ENCODE peak calls at places on chromosomes 6 and 20, in six cellular contexts. V is neuronal stem cell, A is fibroblast of lung, U is GM23248, D is SK-N-SH, Z is H1. F is an unnamed sample.
A peak's percentile ranks its signal among the peaks of the same experiment; 100 is the strongest.

GRCh38 chr6:117272886-117273285 is 7.5 kb downstream of the VGLL2 start:
- DNase-seq in V (no peak), A (no peak), U (no peak), D (no peak), Z (no peak), F (no peak)

GRCh38 chr6:135411339-135411738 is 86.2 kb downstream of the AHI1 start:
- DNase-seq in V (no peak), A (no peak), U (peak; percentile 17), D (no peak), Z (no peak), F (no peak)

GRCh38 chr20:50216543-50217206 is 26.0 kb downstream of the CEBPB start:
- DNase-seq in V (no peak), A (no peak), U (no peak), D (no peak), Z (no peak), F (no peak)

GRCh38 chr6:50952092-50952932 is 133.6 kb downstream of the TFAP2B start:
- DNase-seq in V (no peak), A (no peak), U (no peak), D (no peak), Z (no peak), F (no peak)

GRCh38 chr6:16322666-16323312 is 84.4 kb downstream of the GMPR start:
- DNase-seq in V (no peak), A (peak; percentile 96), U (peak; percentile 79), D (no peak), Z (no peak), F (peak; percentile 53)

GRCh38 chr6:126919947-126920346 is 198.5 kb upstream of the RSPO3 start:
- DNase-seq in V (no peak), A (peak; percentile 95), U (peak; percentile 98), D (no peak), Z (no peak), F (no peak)

GRCh38 chr20:46237736-46238135 is 70.6 kb downstream of the CDH22 start:
- DNase-seq in V (no peak), A (no peak), U (no peak), D (no peak), Z (no peak), F (no peak)

GRCh38 chr6:44254957-44255808 is 2.1 kb downstream of the SLC35B2 start:
- DNase-seq in V (no peak), A (no peak), U (no peak), D (no peak), Z (peak; percentile 62), F (no peak)

GRCh38 chr20:57500235-57500634 is 24.7 kb downstream of the CTCFL start:
- DNase-seq in V (no peak), A (no peak), U (no peak), D (no peak), Z (no peak), F (no peak)

GRCh38 chr6:22737331-22737730 is 168.0 kb downstream of the HDGFL1 start:
- DNase-seq in V (peak; percentile 64), A (peak; percentile 70), U (peak; percentile 29), D (no peak), Z (peak; percentile 70), F (peak; percentile 31)

GRCh38 chr6:15510536-15511247 is 152.1 kb downstream of the DTNBP1 start:
- DNase-seq in V (no peak), A (no peak), U (no peak), D (no peak), Z (no peak), F (no peak)

DNA sequence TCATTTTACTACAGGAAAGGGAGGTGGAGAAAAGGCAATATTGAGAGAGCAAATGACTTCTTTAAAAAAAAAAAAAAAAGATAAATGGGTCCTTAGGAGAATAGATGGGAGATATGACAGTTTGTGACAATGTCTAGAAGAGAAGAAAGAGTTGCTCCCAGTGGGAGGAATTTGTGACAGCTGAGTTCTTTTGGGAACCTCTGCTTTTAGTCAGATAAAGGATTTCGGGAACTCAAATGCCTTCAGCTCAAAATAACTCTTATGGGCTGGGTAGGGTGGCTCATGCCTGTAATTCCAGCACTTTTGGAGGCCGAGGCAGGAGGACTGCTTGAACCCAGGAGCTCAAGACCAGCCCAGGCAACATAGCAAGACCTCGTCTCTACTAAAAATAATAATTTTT is 13.1 kb downstream of the TPD52L1 start:
- DNase-seq in V (no peak), A (no peak), U (no peak), D (no peak), Z (no peak), F (no peak)
- H3K27ac ChIP-seq in V (no peak overlapping the region), A (no peak overlapping the region), U (no peak overlapping the region), D (no peak overlapping the region), Z (no peak overlapping the region), F (no peak overlapping the region)

GRCh38 chr6:6458166-6458565 is 130.4 kb upstream of the LY86 start:
- DNase-seq in V (no peak), A (no peak), U (no peak), D (no peak), Z (no peak), F (no peak)

GRCh38 chr6:6453186-6453585 is 132.7 kb upstream of the F13A1 start:
- DNase-seq in V (no peak), A (no peak), U (no peak), D (no peak), Z (no peak), F (no peak)

GRCh38 chr6:6461138-6461537 is 127.4 kb upstream of the LY86 start:
- DNase-seq in V (no peak), A (no peak), U (peak; percentile 12), D (no peak), Z (no peak), F (no peak)

GRCh38 chr6:6452002-6452401 is 131.5 kb upstream of the F13A1 start:
- DNase-seq in V (no peak), A (no peak), U (no peak), D (no peak), Z (no peak), F (no peak)

DNA sequence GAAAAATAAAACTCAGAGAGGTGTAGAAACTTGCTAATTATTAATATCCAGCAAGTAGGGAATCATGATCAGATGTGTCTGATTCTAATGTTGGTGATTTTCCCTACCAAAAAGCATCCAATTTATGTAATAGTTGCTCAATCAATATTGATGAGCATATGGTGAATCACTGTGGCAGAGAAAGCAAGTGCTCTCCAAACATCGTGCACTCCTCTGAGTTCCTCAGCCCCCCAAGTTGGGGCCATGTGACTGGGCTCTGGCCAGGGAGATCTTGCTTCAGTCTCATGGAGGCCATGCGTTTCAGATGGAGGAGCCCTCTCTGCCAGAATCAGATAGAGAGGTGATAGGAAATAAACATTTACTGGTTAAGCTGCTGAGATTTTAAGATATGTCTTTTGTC is 133.2 kb upstream of the LY86 start:
- DNase-seq in V (no peak), A (no peak), U (peak; percentile 2), D (no peak), Z (no peak), F (no peak)
- H3K9ac ChIP-seq in V (no peak overlapping the region), A (no peak overlapping the region), U (no peak overlapping the region), D (no peak overlapping the region), Z (no peak overlapping the region), F (no peak overlapping the region)

GRCh38 chr6:128350416-128351254 is 169.8 kb downstream of the PTPRK start:
- DNase-seq in V (no peak), A (no peak), U (peak; percentile 62), D (no peak), Z (no peak), F (no peak)

GRCh38 chr6:128343666-128344065 is 176.7 kb downstream of the PTPRK start:
- DNase-seq in V (no peak), A (peak; percentile 91), U (no peak), D (no peak), Z (no peak), F (no peak)

GRCh38 chr6:128351255-128351514 is 169.2 kb downstream of the PTPRK start:
- DNase-seq in V (no peak), A (no peak), U (no peak), D (no peak), Z (no peak), F (no peak)

GRCh38 chr6:128347123-128347522 is 173.3 kb downstream of the PTPRK start:
- DNase-seq in V (no peak), A (no peak), U (no peak), D (no peak), Z (no peak), F (no peak)

GRCh38 chr6:128346569-128346968 is 173.8 kb downstream of the PTPRK start:
- DNase-seq in V (no peak), A (no peak), U (no peak), D (no peak), Z (no peak), F (no peak)
- H3K27ac ChIP-seq in V (no peak overlapping the region), A (no peak overlapping the region), U (no peak overlapping the region), D (no peak overlapping the region), Z (no peak overlapping the region), F (no peak overlapping the region)

DNA sequence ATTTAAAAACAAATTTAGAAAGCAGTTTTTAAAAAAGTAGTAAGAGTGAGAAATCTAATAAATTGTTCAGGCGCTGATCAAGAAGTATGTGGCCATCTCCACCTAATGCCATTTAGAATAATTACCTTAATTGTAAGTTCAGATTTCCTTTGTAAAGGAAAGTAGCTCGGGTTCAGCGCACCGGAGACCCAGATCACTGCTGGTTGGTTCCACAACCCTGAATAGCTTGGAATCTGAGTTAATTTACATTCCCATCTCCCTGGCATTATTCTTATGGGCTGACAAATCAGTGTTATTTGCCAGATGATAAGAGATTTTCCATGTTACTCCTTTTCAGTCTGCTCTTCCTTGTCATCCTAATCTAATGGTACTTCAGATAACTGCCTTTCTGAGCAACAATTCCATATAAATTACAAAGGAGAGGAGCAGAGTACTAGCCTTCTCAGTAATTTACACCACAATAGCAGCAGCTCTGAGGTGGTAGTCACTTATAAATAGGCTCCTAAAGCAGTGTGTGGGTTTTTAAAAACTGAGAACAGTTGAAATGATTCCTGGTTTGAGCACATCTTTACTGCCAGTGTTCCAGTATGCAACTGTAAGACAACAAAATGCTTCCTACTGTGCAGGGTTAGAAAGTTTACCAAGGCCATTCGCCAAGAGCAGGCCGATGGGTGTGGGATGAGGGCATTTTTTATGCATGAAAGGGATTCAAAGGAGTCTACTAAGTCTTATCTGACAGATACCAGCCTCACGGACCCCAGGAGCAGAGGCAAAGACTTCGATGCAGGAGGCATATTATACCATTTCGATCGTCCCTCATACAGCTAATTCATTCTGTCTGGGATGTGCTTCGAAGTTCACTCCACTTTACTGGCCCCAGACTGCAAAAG is 89.7 kb downstream of the NDUFAF5 start:
- DNase-seq in V (no peak), A (no peak), U (no peak), D (no peak), Z (no peak), F (no peak)
- H3K9ac ChIP-seq in V (no peak overlapping the region), A (no peak overlapping the region), U (no peak overlapping the region), D (no peak overlapping the region), Z (no peak overlapping the region), F (no peak overlapping the region)

GRCh38 chr6:108873251-108873650 is 25.0 kb downstream of the ARMC2 start:
- DNase-seq in V (no peak), A (no peak), U (no peak), D (no peak), Z (no peak), F (no peak)
- H3K27ac ChIP-seq in V (no peak overlapping the region), A (no peak overlapping the region), U (no peak overlapping the region), D (no peak overlapping the region), Z (no peak overlapping the region), F (no peak overlapping the region)

GRCh38 chr6:165092881-165093595 is 216.4 kb downstream of the C6orf118 start:
- DNase-seq in V (no peak), A (no peak), U (no peak), D (no peak), Z (no peak), F (no peak)

GRCh38 chr6:165086746-165087145 is 222.7 kb downstream of the C6orf118 start:
- DNase-seq in V (no peak), A (no peak), U (no peak), D (no peak), Z (no peak), F (no peak)

GRCh38 chr6:165091121-165091785 is 218.2 kb downstream of the C6orf118 start:
- DNase-seq in V (no peak), A (no peak), U (peak; percentile 54), D (no peak), Z (no peak), F (no peak)

GRCh38 chr6:165090206-165090605 is 219.2 kb downstream of the C6orf118 start:
- DNase-seq in V (no peak), A (no peak), U (peak; percentile 63), D (no peak), Z (no peak), F (no peak)
- H3K9ac ChIP-seq in V (no peak overlapping the region), A (no peak overlapping the region), U (peak overlapping the region; percentile 53), D (no peak overlapping the region), Z (no peak overlapping the region), F (no peak overlapping the region)